ENCODE peak calls at places on chromosomes 5 and 9, in seven cellular contexts. R is HCT116, T is A549, H is GM12878, D is HepG2, A is H1, V is K562. Q is an unnamed sample.

GRCh38 chr9:17799383-17799782 is 220.5 kb downstream of the SH3GL2 start:
- DNase-seq in R (no peak), H (no peak), A (no peak), D (no peak), V (no peak), T (no peak), Q (peak)

GRCh38 chr5:136197462-136198142 is 4.6 kb upstream of the SMIM32 start:
- DNase-seq in R (no peak), A (peak), V (no peak), T (no peak), H (no peak), D (no peak), Q (no peak)

GRCh38 chr9:4902135-4902475 is 83.0 kb upstream of the JAK2 start:
- DNase-seq in D (peak), R (no peak), A (no peak), H (no peak), T (no peak), V (no peak), Q (no peak)

GRCh38 chr5:173926359-173926758 is 38.2 kb downstream of the CPEB4 start:
- DNase-seq in R (no peak), H (no peak), T (no peak), V (no peak), A (no peak), D (no peak), Q (peak)

GRCh38 chr9:136538599-136539426 is 7.0 kb downstream of the NOTCH1 start:
- DNase-seq in H (no peak), R (no peak), A (no peak), V (no peak), D (no peak), T (no peak), Q (no peak)

GRCh38 chr9:109143881-109144562 is 23.0 kb downstream of the FRRS1L start:
- DNase-seq in H (peak), D (peak), T (peak), A (no peak), R (peak), V (peak), Q (peak)

GRCh38 chr9:129501771-129502324 is 119.1 kb downstream of the C9orf50 start:
- DNase-seq in T (no peak), H (no peak), A (no peak), R (no peak), V (no peak), D (no peak), Q (no peak)

GRCh38 chr5:178555771-178556211 is 34.4 kb downstream of the COL23A1 start:
- DNase-seq in D (no peak), R (no peak), V (no peak), A (peak), H (no peak), T (no peak), Q (no peak)

GRCh38 chr5:9302228-9302627 is 243.6 kb downstream of the SEMA5A start:
- DNase-seq in V (no peak), D (no peak), R (no peak), H (no peak), A (no peak), T (no peak), Q (peak)

GRCh38 chr9:81591791-81592190 is 97.6 kb downstream of the TLE1 start:
- DNase-seq in V (no peak), A (no peak), R (no peak), D (no peak), T (no peak), H (no peak), Q (no peak)

GRCh38 chr9:26789959-26790358 is 102.6 kb downstream of the CAAP1 start:
- DNase-seq in R (no peak), V (no peak), A (no peak), H (no peak), D (no peak), T (no peak), Q (peak)

GRCh38 chr5:146013761-146014160 is 77.4 kb downstream of the SH3RF2 start:
- DNase-seq in R (no peak), V (no peak), T (no peak), H (no peak), D (no peak), A (no peak), Q (no peak)

GRCh38 chr9:33167084-33167948 is at the start of gene B4GALT1:
- DNase-seq in T (peak), V (peak), A (peak), R (peak), H (peak), D (peak), Q (peak)

GRCh38 chr5:3022665-3023064 is 271.2 kb upstream of the IRX2 start:
- DNase-seq in V (no peak), H (no peak), R (no peak), D (no peak), A (no peak), T (no peak), Q (no peak)

GRCh38 chr5:173880306-173880985 is 7.7 kb upstream of the CPEB4 start:
- DNase-seq in D (no peak), R (no peak), H (no peak), A (no peak), V (no peak), T (no peak), Q (peak)

GRCh38 chr5:14579246-14579645 is 2.3 kb upstream of the OTULINL start:
- DNase-seq in D (no peak), R (no peak), A (no peak), V (no peak), T (no peak), H (no peak), Q (no peak)

GRCh38 chr5:10734050-10734709 is 26.9 kb downstream of the DAP start:
- DNase-seq in A (no peak), D (no peak), H (no peak), T (no peak), R (no peak), V (peak), Q (no peak)

GRCh38 chr5:5149154-5149553 is 9.0 kb downstream of the ADAMTS16 start:
- DNase-seq in T (no peak), H (no peak), D (no peak), V (no peak), A (no peak), R (no peak), Q (no peak)

GRCh38 chr5:104951829-104952228 is 1389.2 kb upstream of the NUDT12 start:
- DNase-seq in T (no peak), A (no peak), D (no peak), R (no peak), V (no peak), H (no peak), Q (no peak)

GRCh38 chr9:77735515-77735914 is 87.4 kb upstream of the GNA14 start:
- DNase-seq in A (no peak), H (no peak), T (no peak), R (no peak), V (no peak), D (no peak), Q (peak)

GRCh38 chr9:96618209-96619108 is 1.2 kb downstream of the CDC14B start:
- DNase-seq in A (no peak), D (peak), T (peak), H (no peak), V (no peak), R (no peak), Q (peak)

GRCh38 chr5:154138701-154139100 is 51.8 kb upstream of the GALNT10 start:
- DNase-seq in V (no peak), A (no peak), R (no peak), D (no peak), H (no peak), T (no peak), Q (no peak)

GRCh38 chr9:132008184-132008781 is 71.4 kb downstream of the MED27 start:
- DNase-seq in T (peak), A (no peak), R (peak), V (no peak), D (no peak), H (no peak), Q (peak)

GRCh38 chr5:40447438-40447837 is 232.3 kb upstream of the PTGER4 start:
- DNase-seq in R (no peak), H (no peak), V (no peak), D (no peak), A (no peak), T (no peak), Q (peak)

GRCh38 chr5:9174446-9174845 is 371.4 kb downstream of the SEMA5A start:
- DNase-seq in H (no peak), D (no peak), V (no peak), A (no peak), T (no peak), R (no peak), Q (no peak)

GRCh38 chr5:75348241-75348640 is 11.2 kb downstream of the HMGCR start:
- DNase-seq in R (no peak), H (no peak), D (no peak), V (no peak), A (no peak), T (no peak), Q (peak)

GRCh38 chr9:3900673-3901318 is 375.0 kb upstream of the RFX3 start:
- DNase-seq in T (no peak), A (no peak), H (no peak), R (no peak), V (no peak), D (no peak), Q (no peak)

GRCh38 chr9:136416427-136416826 is 6.0 kb downstream of the PMPCA start:
- DNase-seq in D (no peak), A (no peak), T (no peak), V (no peak), H (no peak), R (no peak), Q (peak)

GRCh38 chr9:116103976-116104820 is 49.4 kb upstream of the PAPPA start:
- DNase-seq in H (no peak), V (no peak), R (no peak), T (no peak), D (no peak), A (no peak), Q (peak)

GRCh38 chr9:135051316-135052038 is 36.0 kb upstream of the OLFM1 start:
- DNase-seq in R (no peak), A (no peak), V (no peak), T (no peak), H (no peak), D (no peak), Q (no peak)

GRCh38 chr9:8750639-8751041 is 951.1 kb upstream of the DMAC1 start:
- DNase-seq in V (no peak), R (no peak), D (no peak), A (no peak), H (no peak), T (no peak), Q (no peak)

GRCh38 chr5:128536229-128536860 is 1.7 kb downstream of the FBN2 start:
- DNase-seq in A (peak), V (no peak), R (no peak), D (no peak), H (no peak), T (no peak), Q (peak)

GRCh38 chr5:86885489-86886225 is 267.9 kb downstream of the COX7C start:
- DNase-seq in T (no peak), H (no peak), D (no peak), R (no peak), V (no peak), A (no peak), Q (no peak)

GRCh38 chr5:68305223-68305865 is 89.8 kb downstream of the PIK3R1 start:
- DNase-seq in D (no peak), T (no peak), V (no peak), H (no peak), A (no peak), R (no peak), Q (no peak)

GRCh38 chr5:122259995-122260394 is 52.0 kb upstream of the SNCAIP start:
- DNase-seq in V (no peak), R (no peak), T (no peak), D (peak), A (no peak), H (no peak), Q (peak)

GRCh38 chr9:136341042-136341655 is 13.8 kb downstream of the GPSM1 start:
- DNase-seq in H (no peak), V (no peak), T (no peak), R (no peak), D (no peak), A (no peak), Q (no peak)

GRCh38 chr5:169656125-169656990 is 19.3 kb downstream of the DOCK2 start:
- DNase-seq in H (peak), T (no peak), A (no peak), V (no peak), D (no peak), R (no peak), Q (peak)

GRCh38 chr5:65727491-65728156 is 5.6 kb downstream of the NLN start:
- DNase-seq in V (no peak), R (no peak), H (no peak), T (no peak), A (no peak), D (no peak), Q (no peak)

GRCh38 chr5:65722575-65723424 is 795 bp downstream of the NLN start:
- DNase-seq in V (peak), H (no peak), D (peak), T (peak), A (peak), R (peak), Q (peak)

GRCh38 chr5:65730910-65731309 is 8.9 kb downstream of the NLN start:
- DNase-seq in A (no peak), D (no peak), H (no peak), T (no peak), R (no peak), V (no peak), Q (peak)

GRCh38 chr5:65728219-65728618 is 6.2 kb downstream of the NLN start:
- DNase-seq in H (no peak), T (no peak), V (no peak), A (no peak), D (no peak), R (no peak), Q (no peak)
- TF ChIP-seq CEBPB in H (no peak), T (no peak), V (no peak), A (no peak), D (no peak), R (no peak), Q (no peak)

GRCh38 chr9:113290052-113290607 is 13.0 kb downstream of the RNF183 start:
- DNase-seq in A (no peak), R (no peak), T (no peak), V (no peak), H (no peak), D (no peak), Q (peak)
- TF ChIP-seq CEBPB in A (no peak), R (no peak), T (no peak), V (peak), H (no peak), D (no peak), Q (no peak)

GRCh38 chr5:135013445-135013844 is 20.6 kb downstream of the PITX1 start:
- DNase-seq in D (no peak), V (no peak), H (no peak), A (no peak), T (no peak), R (no peak), Q (no peak)

GRCh38 chr5:135013947-135014570 is 20.0 kb downstream of the PITX1 start:
- DNase-seq in V (no peak), D (peak), T (no peak), R (no peak), A (peak), H (no peak), Q (peak)

GRCh38 chr5:135018457-135018856 is 15.6 kb downstream of the PITX1 start:
- DNase-seq in T (no peak), H (no peak), A (no peak), D (no peak), R (no peak), V (no peak), Q (no peak)

GRCh38 chr5:135016926-135017325 is 17.1 kb downstream of the PITX1 start:
- DNase-seq in R (no peak), V (no peak), H (no peak), T (no peak), D (no peak), A (peak), Q (no peak)

GRCh38 chr5:135015942-135016341 is 18.1 kb downstream of the PITX1 start:
- DNase-seq in D (no peak), R (no peak), T (no peak), V (no peak), A (peak), H (no peak), Q (no peak)
- TF ChIP-seq CEBPB in D (no peak), R (no peak), T (no peak), V (no peak), A (no peak), H (no peak), Q (no peak)

GRCh38 chr9:114433086-114433485 is 45.3 kb upstream of the AKNA start:
- DNase-seq in D (no peak), T (no peak), A (no peak), V (no peak), H (no peak), R (no peak), Q (no peak)

GRCh38 chr9:114433720-114434255 is 46.0 kb upstream of the AKNA start:
- DNase-seq in T (no peak), R (no peak), A (no peak), D (peak), V (no peak), H (no peak), Q (no peak)

GRCh38 chr9:114432323-114433067 is 44.7 kb upstream of the AKNA start:
- DNase-seq in D (no peak), H (no peak), V (no peak), R (no peak), T (no peak), A (no peak), Q (no peak)

GRCh38 chr9:114437401-114437893 is 49.7 kb upstream of the AKNA start:
- DNase-seq in A (no peak), H (no peak), D (peak), V (peak), T (no peak), R (no peak), Q (no peak)

DNA sequence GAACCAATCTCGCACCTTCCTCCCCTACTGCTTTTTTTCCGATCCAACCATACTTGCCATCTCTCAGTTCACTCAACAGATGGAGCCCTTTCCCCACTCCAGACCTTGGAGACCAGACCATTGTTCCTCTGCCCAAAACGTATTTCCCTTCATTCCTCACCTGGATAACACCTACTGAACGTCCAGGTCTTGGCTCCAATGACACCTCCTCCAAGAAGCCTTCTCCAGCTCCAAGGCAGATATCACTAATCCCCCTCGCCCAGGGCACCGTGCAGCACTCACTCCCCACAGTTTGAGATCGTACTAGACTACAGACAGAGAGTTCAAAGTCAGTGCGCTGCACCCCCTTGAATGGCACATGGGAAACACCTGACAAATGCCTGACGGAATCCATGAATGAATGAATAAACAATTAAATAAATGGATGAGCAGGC is 47.1 kb upstream of the AKNA start:
- DNase-seq in D (peak), H (no peak), A (no peak), R (peak), V (peak), T (peak), Q (peak)
- TF ChIP-seq CEBPB in D (no peak), H (no peak), A (no peak), R (no peak), V (no peak), T (no peak), Q (no peak)

Q was measured in IMR-90.